ENCODE peak calls at places on chromosome 7, in eight cellular contexts. N is psoas muscle, U is right lobe of liver, Q is kidney epithelial cell, T is breast epithelium, B is HCT116, X is fibroblast of mammary gland, P is adrenal gland. S is an unnamed sample.

GRCh38 chr7:94823952-94824351 is 83.4 kb upstream of the PPP1R9A start:
- DNase-seq in U (no peak), N (no peak), X (peak; percentile 47), P (peak; percentile 12), B (peak; percentile 73), T (no peak), Q (peak; percentile 52), S (no peak)

GRCh38 chr7:23349484-23350157 is 50.5 kb downstream of the MALSU1 start:
- DNase-seq in P (no peak), U (no peak), B (peak; percentile 93), T (no peak), N (no peak), X (peak; percentile 88), Q (no peak), S (no peak)

GRCh38 chr7:107742678-107743566 is 1.0 kb upstream of the CBLL1 start:
- DNase-seq in X (no peak), P (peak; percentile 56), Q (peak; percentile 7), T (peak; percentile 58), B (no peak), U (peak; percentile 77), N (peak; percentile 54), S (no peak)

GRCh38 chr7:37352974-37353948 is 95.4 kb downstream of the ELMO1 start:
- DNase-seq in B (peak; percentile 15), X (no peak), T (no peak), N (no peak), U (no peak), Q (no peak), P (peak; percentile 8), S (no peak)

GRCh38 chr7:81433692-81434331 is 336.0 kb downstream of the HGF start:
- DNase-seq in U (no peak), P (no peak), Q (no peak), N (no peak), B (no peak), X (no peak), T (no peak), S (no peak)

GRCh38 chr7:116500071-116500853 is 724 bp downstream of the CAV2 start:
- DNase-seq in P (peak; percentile 9), Q (no peak), N (peak; percentile 15), T (peak; percentile 52), B (no peak), X (peak; percentile 45), U (no peak), S (no peak)

GRCh38 chr7:12490105-12490688 is 80.3 kb upstream of the SCIN start:
- DNase-seq in B (peak; percentile 29), Q (no peak), T (no peak), N (no peak), X (peak; percentile 50), P (no peak), U (no peak), S (peak; percentile 10)

GRCh38 chr7:23468721-23469149 is 1.6 kb downstream of the IGF2BP3 start:
- DNase-seq in U (no peak), B (no peak), Q (no peak), T (no peak), P (no peak), N (no peak), X (no peak), S (no peak)

GRCh38 chr7:409344-410281 is 110.0 kb downstream of the PDGFA start:
- DNase-seq in P (no peak), Q (no peak), U (peak; percentile 34), B (no peak), T (peak; percentile 49), X (no peak), N (no peak), S (no peak)

GRCh38 chr7:297611-298374 is 7.8 kb downstream of the FOXL3 start:
- DNase-seq in T (peak; percentile 50), Q (no peak), B (no peak), P (no peak), U (no peak), X (no peak), N (no peak), S (no peak)

GRCh38 chr7:15199482-15199881 is 296.9 kb upstream of the DGKB start:
- DNase-seq in X (peak; percentile 21), N (no peak), B (no peak), T (no peak), P (no peak), U (no peak), Q (no peak), S (no peak)

GRCh38 chr7:47284691-47285246 is 297.1 kb downstream of the TNS3 start:
- DNase-seq in P (no peak), T (no peak), B (no peak), X (no peak), Q (no peak), U (no peak), N (no peak), S (no peak)

GRCh38 chr7:155618708-155619633 is 25.5 kb upstream of the RBM33 start:
- DNase-seq in P (no peak), T (no peak), B (no peak), N (no peak), Q (peak; percentile 72), U (peak; percentile 79), X (peak; percentile 29), S (no peak)

GRCh38 chr7:114944742-114945625 is 23.1 kb downstream of the MDFIC start:
- DNase-seq in U (peak; percentile 49), Q (no peak), T (no peak), B (no peak), X (peak; percentile 95), N (peak; percentile 84), P (peak; percentile 78), S (peak; percentile 73)

GRCh38 chr7:44119829-44120380 is 3.4 kb downstream of the POLD2 start:
- DNase-seq in T (no peak), B (no peak), U (no peak), Q (no peak), X (no peak), N (no peak), P (no peak), S (no peak)

GRCh38 chr7:992742-993607 is 10.0 kb downstream of the CYP2W1 start:
- DNase-seq in N (peak; percentile 98), B (peak; percentile 87), U (peak; percentile 99), Q (peak; percentile 75), X (peak; percentile 93), P (peak; percentile 97), T (peak; percentile 97), S (peak; percentile 91)

GRCh38 chr7:57300747-57301146 is 149.2 kb upstream of the ZNF716 start:
- DNase-seq in B (no peak), P (no peak), N (no peak), U (no peak), T (no peak), X (no peak), Q (no peak), S (no peak)

GRCh38 chr7:50142421-50143113 is 49.5 kb upstream of the ZPBP start:
- DNase-seq in U (no peak), Q (no peak), X (peak; percentile 42), P (peak; percentile 18), T (no peak), N (no peak), B (peak; percentile 36), S (no peak)

GRCh38 chr7:84302949-84303348 is 108.4 kb upstream of the SEMA3A start:
- DNase-seq in X (no peak), U (no peak), N (no peak), Q (no peak), T (no peak), B (no peak), P (no peak), S (no peak)

GRCh38 chr7:74092964-74093339 is 9.3 kb downstream of the LIMK1 start:
- DNase-seq in B (no peak), N (peak; percentile 70), Q (no peak), P (peak; percentile 55), U (peak; percentile 60), T (no peak), X (peak; percentile 16), S (no peak)

GRCh38 chr7:67478066-67478465 is 481.4 kb downstream of the TYW1 start:
- DNase-seq in U (no peak), T (no peak), B (no peak), X (no peak), P (no peak), N (no peak), Q (no peak), S (no peak)

GRCh38 chr7:30453016-30453415 is 25.6 kb downstream of the NOD1 start:
- DNase-seq in T (no peak), N (no peak), P (no peak), B (no peak), Q (no peak), X (no peak), U (no peak), S (no peak)

GRCh38 chr7:94146408-94146807 is 142.3 kb upstream of the BET1 start:
- DNase-seq in T (no peak), P (no peak), X (no peak), N (no peak), Q (no peak), U (no peak), B (no peak), S (peak; percentile 54)

DNA sequence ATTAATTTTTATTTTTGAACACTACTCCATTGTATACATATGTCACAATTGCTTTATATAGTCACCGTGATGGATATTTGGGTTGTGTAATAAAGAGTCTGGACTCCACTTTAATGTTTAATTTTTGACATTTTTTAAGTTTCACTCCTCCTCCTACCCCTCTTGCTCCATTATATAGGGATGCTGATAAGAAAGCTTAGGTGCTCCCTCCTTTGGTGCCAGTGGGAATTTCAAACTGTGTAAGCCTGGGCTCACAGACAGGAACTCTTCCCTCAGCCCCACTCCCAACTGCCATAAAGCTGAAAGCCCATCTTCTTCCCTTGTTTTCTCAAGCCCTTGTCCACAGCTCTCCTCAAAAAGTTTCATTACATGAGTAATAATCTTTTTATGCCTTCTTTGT is 47.6 kb downstream of the TWIST1 start:
- DNase-seq in P (no peak), N (no peak), B (no peak), Q (no peak), U (no peak), T (no peak), X (peak; percentile 26), S (no peak)
- TF ChIP-seq CTCF in P (no peak), N (no peak), B (peak; percentile 26), Q (no peak), U (no peak), T (no peak), X (peak; percentile 10), S (peak; percentile 37)

DNA sequence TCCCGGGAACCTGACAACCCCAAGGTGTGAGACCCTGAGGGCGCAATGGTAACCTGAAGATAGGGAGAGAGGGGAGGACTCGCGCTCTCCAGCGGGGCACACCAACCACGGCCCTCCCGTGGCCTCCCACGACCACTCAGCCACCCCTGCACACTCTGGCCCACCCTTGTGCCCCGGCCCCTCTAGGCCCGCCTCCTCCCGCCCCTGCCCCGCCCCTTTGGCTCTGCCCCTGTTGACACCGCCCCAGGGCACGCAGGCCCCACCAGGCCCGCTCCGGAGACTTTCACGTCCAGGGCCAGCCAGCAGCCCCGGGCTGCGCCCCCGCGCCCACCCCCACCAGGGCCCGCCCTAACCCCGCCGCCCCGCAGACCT is 11.0 kb downstream of the ATG9B start:
- DNase-seq in P (no peak), T (no peak), B (no peak), Q (no peak), U (no peak), N (no peak), X (no peak), S (no peak)
- H3K4me3 ChIP-seq in P (no peak overlapping the region), T (peak overlapping the region; percentile 67), B (no peak overlapping the region), Q (peak overlapping the region; percentile 24), U (no peak overlapping the region), N (peak overlapping the region; percentile 49), X (no peak overlapping the region), S (peak overlapping the region; percentile 25)

GRCh38 chr7:156969972-156970420 is 20.5 kb downstream of the NOM1 start:
- DNase-seq in U (no peak), X (peak; percentile 21), T (no peak), N (no peak), Q (no peak), P (no peak), B (no peak), S (no peak)
- TF ChIP-seq CTCF in U (peak; percentile 43), X (peak; percentile 19), T (peak; percentile 34), N (peak; percentile 48), Q (no peak), P (peak; percentile 20), B (peak; percentile 19), S (peak; percentile 33)

GRCh38 chr7:102331536-102332275 is 24.5 kb downstream of the SPDYE6 start:
- DNase-seq in T (no peak), P (no peak), X (no peak), N (no peak), U (no peak), Q (no peak), B (peak; percentile 6), S (no peak)
- H3K4me3 ChIP-seq in T (no peak overlapping the region), P (no peak overlapping the region), X (no peak overlapping the region), N (no peak overlapping the region), U (no peak overlapping the region), Q (no peak overlapping the region), B (no peak overlapping the region), S (no peak overlapping the region)

S was measured in AG04450.